ENCODE peak calls at places on chromosomes 6 and 20, in four cellular contexts. One of them, this sample, is unnamed. For H3K4me1, the result is how much of the 10 kb centered on the place peaks cover.

GRCh38 chr6:21033575-21034026 is 499.3 kb downstream of the CDKAL1 start:
- DNase-seq in SK-N-SH: peak
- DNase-seq in stomach: no peak
- DNase-seq in GM23338: no peak
- DNase-seq in this sample: peak

GRCh38 chr20:55893031-55893430 is 112.3 kb downstream of the CBLN4 start:
- DNase-seq in SK-N-SH: no peak
- DNase-seq in stomach: no peak
- DNase-seq in GM23338: no peak
- DNase-seq in this sample: no peak

GRCh38 chr6:8749449-8749848 is 314.1 kb upstream of the SLC35B3 start:
- DNase-seq in SK-N-SH: no peak
- DNase-seq in stomach: no peak
- DNase-seq in GM23338: no peak
- DNase-seq in this sample: no peak

GRCh38 chr6:158408552-158409130 is 96.4 kb downstream of the TULP4 start:
- DNase-seq in SK-N-SH: peak
- DNase-seq in stomach: no peak
- DNase-seq in GM23338: no peak
- DNase-seq in this sample: no peak

GRCh38 chr6:76992553-76992952 is 470.7 kb downstream of the HTR1B start:
- DNase-seq in SK-N-SH: no peak
- DNase-seq in stomach: no peak
- DNase-seq in GM23338: peak
- DNase-seq in this sample: no peak

GRCh38 chr20:50789968-50790650 is 4.8 kb upstream of the BCAS4 start:
- DNase-seq in SK-N-SH: no peak
- DNase-seq in stomach: no peak
- DNase-seq in GM23338: no peak
- DNase-seq in this sample: no peak

GRCh38 chr6:353642-354614 is 37.6 kb upstream of the IRF4 start:
- DNase-seq in SK-N-SH: no peak
- DNase-seq in stomach: peak
- DNase-seq in GM23338: no peak
- DNase-seq in this sample: no peak

GRCh38 chr20:40984496-40984895 is 44.1 kb upstream of the TOP1 start:
- DNase-seq in SK-N-SH: no peak
- DNase-seq in stomach: no peak
- DNase-seq in GM23338: no peak
- DNase-seq in this sample: no peak

GRCh38 chr6:53524455-53524815 is 20.5 kb downstream of the GCLC start:
- DNase-seq in SK-N-SH: no peak
- DNase-seq in stomach: no peak
- DNase-seq in GM23338: peak
- DNase-seq in this sample: peak

DNA sequence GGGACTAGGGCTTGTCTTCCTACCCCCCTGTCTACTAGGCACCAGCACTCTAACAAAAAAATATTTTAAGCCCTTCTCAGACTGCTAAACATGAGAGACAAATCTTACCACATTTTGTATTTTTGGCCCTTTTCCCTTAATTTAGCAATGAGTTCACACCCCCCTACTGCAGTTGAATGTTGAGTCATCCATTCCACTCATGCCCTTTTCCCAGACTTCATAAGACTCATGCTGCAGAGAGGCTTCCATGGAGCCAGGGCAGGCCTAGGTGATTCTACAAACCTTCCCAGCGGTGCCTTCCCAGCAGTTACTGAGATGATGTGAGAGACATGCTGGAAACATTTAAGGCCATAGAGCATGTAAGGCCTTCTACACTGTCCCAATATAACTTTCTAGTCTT is 53.9 kb downstream of the PXDC1 start:
- DNase-seq in SK-N-SH: no peak
- DNase-seq in stomach: no peak
- DNase-seq in GM23338: no peak
- DNase-seq in this sample: no peak
- H3K4me1 ChIP-seq in SK-N-SH: under half
- H3K4me1 ChIP-seq in stomach: under half
- H3K4me1 ChIP-seq in GM23338: under half
- H3K4me1 ChIP-seq in this sample: under half

GRCh38 chr6:46792635-46793034 is 554 bp upstream of the MEP1A start:
- DNase-seq in SK-N-SH: no peak
- DNase-seq in stomach: no peak
- DNase-seq in GM23338: no peak
- DNase-seq in this sample: no peak

GRCh38 chr6:46790359-46790874 is 2.8 kb upstream of the MEP1A start:
- DNase-seq in SK-N-SH: no peak
- DNase-seq in stomach: no peak
- DNase-seq in GM23338: no peak
- DNase-seq in this sample: no peak

GRCh38 chr6:46794068-46794467 is 879 bp downstream of the MEP1A start:
- DNase-seq in SK-N-SH: no peak
- DNase-seq in stomach: no peak
- DNase-seq in GM23338: no peak
- DNase-seq in this sample: no peak

GRCh38 chr6:46789434-46790358 is 3.5 kb upstream of the MEP1A start:
- DNase-seq in SK-N-SH: no peak
- DNase-seq in stomach: no peak
- DNase-seq in GM23338: no peak
- DNase-seq in this sample: no peak

GRCh38 chr6:46793138-46793537 is at the start of gene MEP1A:
- DNase-seq in SK-N-SH: no peak
- DNase-seq in stomach: no peak
- DNase-seq in GM23338: no peak
- DNase-seq in this sample: no peak
- TF ChIP-seq POLR2AphosphoS5 in SK-N-SH: no peak
- TF ChIP-seq POLR2AphosphoS5 in stomach: no peak
- TF ChIP-seq POLR2AphosphoS5 in GM23338: no peak
- TF ChIP-seq POLR2AphosphoS5 in this sample: no peak

GRCh38 chr20:38854654-38855066 is 49.2 kb downstream of the PPP1R16B start:
- DNase-seq in SK-N-SH: no peak
- DNase-seq in stomach: no peak
- DNase-seq in GM23338: no peak
- DNase-seq in this sample: no peak
- H3K4me1 ChIP-seq in SK-N-SH: under half
- H3K4me1 ChIP-seq in stomach: under half
- H3K4me1 ChIP-seq in GM23338: under half
- H3K4me1 ChIP-seq in this sample: under half

GRCh38 chr6:26627843-26628242 is 31.1 kb downstream of the ABT1 start:
- DNase-seq in SK-N-SH: no peak
- DNase-seq in stomach: no peak
- DNase-seq in GM23338: no peak
- DNase-seq in this sample: no peak

GRCh38 chr6:26629373-26629772 is 30.2 kb downstream of the ZNF322 start:
- DNase-seq in SK-N-SH: no peak
- DNase-seq in stomach: no peak
- DNase-seq in GM23338: no peak
- DNase-seq in this sample: no peak

GRCh38 chr6:26623339-26623859 is 26.6 kb downstream of the ABT1 start:
- DNase-seq in SK-N-SH: no peak
- DNase-seq in stomach: no peak
- DNase-seq in GM23338: no peak
- DNase-seq in this sample: no peak

GRCh38 chr6:26624557-26624956 is 27.8 kb downstream of the ABT1 start:
- DNase-seq in SK-N-SH: no peak
- DNase-seq in stomach: no peak
- DNase-seq in GM23338: no peak
- DNase-seq in this sample: no peak
- TF ChIP-seq POLR2AphosphoS5 in SK-N-SH: no peak
- TF ChIP-seq POLR2AphosphoS5 in stomach: no peak
- TF ChIP-seq POLR2AphosphoS5 in GM23338: no peak
- TF ChIP-seq POLR2AphosphoS5 in this sample: no peak

DNA sequence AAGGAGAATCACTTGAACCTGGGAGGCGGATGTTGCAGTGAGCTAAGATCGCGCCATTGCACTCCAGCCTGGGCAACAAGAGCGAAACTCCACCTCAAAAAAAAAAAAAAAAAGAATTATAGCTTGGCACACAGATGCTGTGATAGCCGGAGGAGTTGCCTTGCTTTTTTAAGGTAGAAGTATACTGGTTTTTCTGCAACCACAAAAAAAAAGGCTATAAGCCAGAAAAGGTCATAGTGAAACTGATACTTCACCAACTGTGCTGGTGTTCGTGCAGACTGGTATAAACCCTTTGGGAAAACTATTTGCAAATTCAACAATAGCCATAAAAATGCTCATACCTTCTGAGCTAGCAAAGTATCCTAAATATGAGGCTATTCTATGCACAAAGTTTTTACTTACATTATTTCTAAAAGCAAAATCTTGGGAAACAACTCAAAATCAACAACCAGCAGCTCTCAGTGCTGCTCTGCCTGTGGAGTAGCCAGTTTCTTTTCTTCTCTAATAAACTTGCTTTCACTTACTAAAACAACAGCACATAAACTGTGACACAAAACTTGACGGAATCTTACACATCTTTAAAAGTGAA is 44.0 kb downstream of the B4GALT5 start:
- DNase-seq in SK-N-SH: no peak
- DNase-seq in stomach: no peak
- DNase-seq in GM23338: no peak
- DNase-seq in this sample: no peak
- H3K4me1 ChIP-seq in SK-N-SH: under half
- H3K4me1 ChIP-seq in stomach: under half
- H3K4me1 ChIP-seq in GM23338: under half
- H3K4me1 ChIP-seq in this sample: under half

This sample was measured in prostate gland.